ENCODE peak calls at places on chromosomes 11 and 22, in nine cellular contexts. One of them, this sample, is unnamed.

GRCh38 chr11:130945945-130946344 is 29.7 kb upstream of the SNX19 start:
- DNase-seq in suprapubic skin: no peak
- DNase-seq in NB4: no peak
- DNase-seq in adrenal gland: peak; percentile 19
- DNase-seq in astrocyte of the cerebellum: peak; percentile 32
- DNase-seq in stomach: no peak
- DNase-seq in hepatocyte: peak; percentile 10
- DNase-seq in HCT116: no peak
- DNase-seq in A549: no peak
- DNase-seq in this sample: no peak

GRCh38 chr11:119692547-119692834 is 36.5 kb downstream of the NECTIN1 start:
- DNase-seq in HCT116: no peak
- DNase-seq in adrenal gland: no peak
- DNase-seq in suprapubic skin: no peak
- DNase-seq in astrocyte of the cerebellum: no peak
- DNase-seq in A549: no peak
- DNase-seq in stomach: no peak
- DNase-seq in NB4: no peak
- DNase-seq in hepatocyte: no peak
- DNase-seq in this sample: no peak

GRCh38 chr11:71240865-71241691 is 11.3 kb downstream of the SHANK2 start:
- DNase-seq in NB4: peak; percentile 96
- DNase-seq in adrenal gland: no peak
- DNase-seq in HCT116: no peak
- DNase-seq in stomach: peak; percentile 57
- DNase-seq in hepatocyte: peak; percentile 85
- DNase-seq in suprapubic skin: peak; percentile 78
- DNase-seq in astrocyte of the cerebellum: peak; percentile 61
- DNase-seq in A549: peak; percentile 85
- DNase-seq in this sample: no peak

GRCh38 chr11:68142028-68142412 is 20.8 kb upstream of the CHKA start:
- DNase-seq in adrenal gland: peak; percentile 24
- DNase-seq in stomach: peak; percentile 85
- DNase-seq in A549: no peak
- DNase-seq in hepatocyte: no peak
- DNase-seq in NB4: peak; percentile 94
- DNase-seq in suprapubic skin: no peak
- DNase-seq in astrocyte of the cerebellum: no peak
- DNase-seq in HCT116: no peak
- DNase-seq in this sample: peak; percentile 39

GRCh38 chr11:10678106-10678505 is 15.4 kb downstream of the IRAG1 start:
- DNase-seq in A549: no peak
- DNase-seq in stomach: no peak
- DNase-seq in NB4: no peak
- DNase-seq in astrocyte of the cerebellum: no peak
- DNase-seq in adrenal gland: no peak
- DNase-seq in hepatocyte: no peak
- DNase-seq in suprapubic skin: no peak
- DNase-seq in HCT116: no peak
- DNase-seq in this sample: no peak

GRCh38 chr22:25282671-25283561 is 63.5 kb downstream of the CRYBB2 start:
- DNase-seq in hepatocyte: peak; percentile 4
- DNase-seq in adrenal gland: no peak
- DNase-seq in stomach: no peak
- DNase-seq in HCT116: no peak
- DNase-seq in astrocyte of the cerebellum: no peak
- DNase-seq in NB4: no peak
- DNase-seq in suprapubic skin: no peak
- DNase-seq in A549: no peak
- DNase-seq in this sample: peak; percentile 15

GRCh38 chr11:77299528-77299993 is 1.9 kb downstream of the GDPD4 start:
- DNase-seq in suprapubic skin: no peak
- DNase-seq in astrocyte of the cerebellum: no peak
- DNase-seq in A549: peak; percentile 72
- DNase-seq in hepatocyte: peak; percentile 61
- DNase-seq in adrenal gland: no peak
- DNase-seq in NB4: no peak
- DNase-seq in HCT116: peak; percentile 46
- DNase-seq in stomach: peak; percentile 43
- DNase-seq in this sample: no peak

GRCh38 chr11:7524831-7525230 is 11.0 kb downstream of the PPFIBP2 start:
- DNase-seq in stomach: no peak
- DNase-seq in adrenal gland: no peak
- DNase-seq in hepatocyte: no peak
- DNase-seq in NB4: peak; percentile 67
- DNase-seq in suprapubic skin: no peak
- DNase-seq in astrocyte of the cerebellum: no peak
- DNase-seq in A549: no peak
- DNase-seq in HCT116: no peak
- DNase-seq in this sample: no peak

GRCh38 chr22:29344137-29344536 is 28.6 kb upstream of the RASL10A start:
- DNase-seq in HCT116: peak; percentile 86
- DNase-seq in astrocyte of the cerebellum: peak; percentile 93
- DNase-seq in stomach: peak; percentile 88
- DNase-seq in A549: peak; percentile 28
- DNase-seq in NB4: no peak
- DNase-seq in suprapubic skin: no peak
- DNase-seq in hepatocyte: peak; percentile 61
- DNase-seq in adrenal gland: peak; percentile 90
- DNase-seq in this sample: no peak

GRCh38 chr11:59180907-59181306 is 9.0 kb downstream of the DTX4 start:
- DNase-seq in stomach: no peak
- DNase-seq in suprapubic skin: no peak
- DNase-seq in astrocyte of the cerebellum: no peak
- DNase-seq in HCT116: no peak
- DNase-seq in NB4: no peak
- DNase-seq in hepatocyte: no peak
- DNase-seq in adrenal gland: no peak
- DNase-seq in A549: no peak
- DNase-seq in this sample: no peak

GRCh38 chr11:59184876-59185275 is 12.9 kb downstream of the DTX4 start:
- DNase-seq in HCT116: no peak
- DNase-seq in hepatocyte: no peak
- DNase-seq in A549: no peak
- DNase-seq in NB4: no peak
- DNase-seq in suprapubic skin: no peak
- DNase-seq in adrenal gland: no peak
- DNase-seq in astrocyte of the cerebellum: no peak
- DNase-seq in stomach: no peak
- DNase-seq in this sample: no peak

GRCh38 chr11:59183768-59184167 is 11.8 kb downstream of the DTX4 start:
- DNase-seq in astrocyte of the cerebellum: peak; percentile 11
- DNase-seq in suprapubic skin: no peak
- DNase-seq in NB4: no peak
- DNase-seq in A549: no peak
- DNase-seq in adrenal gland: no peak
- DNase-seq in HCT116: no peak
- DNase-seq in stomach: no peak
- DNase-seq in hepatocyte: no peak
- DNase-seq in this sample: no peak

GRCh38 chr11:59181746-59182456 is 10.0 kb downstream of the DTX4 start:
- DNase-seq in stomach: no peak
- DNase-seq in NB4: no peak
- DNase-seq in adrenal gland: no peak
- DNase-seq in A549: no peak
- DNase-seq in astrocyte of the cerebellum: no peak
- DNase-seq in HCT116: no peak
- DNase-seq in hepatocyte: no peak
- DNase-seq in suprapubic skin: no peak
- DNase-seq in this sample: no peak

DNA sequence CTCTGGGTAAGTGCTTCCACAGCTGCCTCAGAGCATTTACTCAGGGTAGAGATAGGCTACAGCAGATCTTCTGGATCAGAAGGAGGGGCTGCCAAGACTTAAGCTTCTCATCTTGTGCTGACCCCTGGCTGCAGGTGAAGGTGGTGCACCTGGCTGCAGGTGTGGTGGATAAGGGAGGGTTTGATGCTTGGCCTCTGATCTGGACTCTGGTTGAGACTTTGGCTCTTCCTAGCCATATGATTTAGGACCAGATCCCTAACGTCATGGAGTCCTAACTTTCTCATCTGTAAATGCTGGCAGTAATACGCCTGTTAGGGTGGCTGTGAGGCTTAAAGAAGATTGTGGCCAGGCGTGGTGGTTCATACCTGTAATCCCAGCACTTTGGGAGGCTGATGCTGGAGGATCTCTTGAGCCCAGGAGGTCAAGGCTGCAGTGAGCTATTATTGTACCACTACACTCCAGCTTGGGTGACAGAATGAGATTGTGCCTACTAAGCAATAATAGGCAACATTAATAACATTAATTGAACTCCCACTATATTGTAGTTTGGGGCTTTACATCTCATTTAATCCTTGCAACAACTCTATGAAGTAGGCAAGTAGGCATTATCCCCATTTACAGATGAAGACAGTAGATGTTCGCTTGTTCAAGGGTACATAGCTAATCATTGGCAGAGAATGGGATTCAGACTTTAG is 10.7 kb downstream of the DTX4 start:
- DNase-seq in astrocyte of the cerebellum: no peak
- DNase-seq in suprapubic skin: no peak
- DNase-seq in HCT116: no peak
- DNase-seq in A549: peak; percentile 23
- DNase-seq in NB4: no peak
- DNase-seq in hepatocyte: peak; percentile 56
- DNase-seq in adrenal gland: no peak
- DNase-seq in stomach: peak; percentile 44
- DNase-seq in this sample: peak; percentile 48
- TF ChIP-seq CTCF in astrocyte of the cerebellum: peak; percentile 3
- TF ChIP-seq CTCF in suprapubic skin: no peak
- TF ChIP-seq CTCF in HCT116: peak; percentile 67
- TF ChIP-seq CTCF in A549: no peak
- TF ChIP-seq CTCF in NB4: peak; percentile 20
- TF ChIP-seq CTCF in hepatocyte: peak; percentile 31
- TF ChIP-seq CTCF in adrenal gland: no peak
- TF ChIP-seq CTCF in stomach: peak; percentile 44
- TF ChIP-seq CTCF in this sample: peak; percentile 44

DNA sequence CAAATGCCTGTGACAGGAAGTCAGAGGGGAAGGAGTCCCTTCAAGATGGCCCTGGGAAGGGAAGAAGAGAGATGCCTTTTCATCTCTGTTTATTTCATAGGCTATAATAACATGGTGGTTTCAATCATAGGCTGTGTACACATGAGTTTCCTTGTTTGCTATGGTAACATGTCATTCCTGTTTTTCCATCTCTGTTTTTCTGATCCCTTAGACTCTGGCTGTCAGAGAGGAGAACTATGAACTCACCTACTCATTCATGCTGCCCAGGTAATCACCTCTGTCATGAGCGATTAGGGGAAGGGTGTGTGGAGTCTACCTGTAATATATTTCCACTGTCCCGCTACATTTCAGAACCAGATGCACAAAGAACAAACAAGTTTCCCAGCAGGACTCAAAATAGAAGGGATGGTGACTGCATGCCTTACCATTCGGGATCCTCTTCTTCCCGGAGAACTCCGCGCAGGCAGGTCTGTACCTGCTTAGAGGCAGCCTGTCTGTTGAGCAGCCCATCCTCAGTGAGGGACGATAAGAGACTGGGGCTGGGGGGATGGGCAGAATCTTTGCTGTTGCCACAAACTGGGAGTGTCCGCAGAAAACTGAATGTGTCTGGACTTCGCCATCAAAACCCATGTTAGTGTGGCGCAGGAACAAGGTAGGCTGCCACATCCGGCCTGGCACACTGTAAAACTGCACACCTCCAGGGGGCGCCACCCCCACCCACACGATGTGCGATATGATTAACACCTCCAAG is 7.1 kb upstream of the PEX26 start:
- DNase-seq in HCT116: no peak
- DNase-seq in A549: no peak
- DNase-seq in stomach: no peak
- DNase-seq in adrenal gland: no peak
- DNase-seq in NB4: no peak
- DNase-seq in suprapubic skin: no peak
- DNase-seq in hepatocyte: no peak
- DNase-seq in astrocyte of the cerebellum: no peak
- DNase-seq in this sample: no peak
- TF ChIP-seq CTCF in HCT116: peak; percentile 74
- TF ChIP-seq CTCF in A549: no peak
- TF ChIP-seq CTCF in stomach: no peak
- TF ChIP-seq CTCF in adrenal gland: no peak
- TF ChIP-seq CTCF in NB4: peak; percentile 20
- TF ChIP-seq CTCF in suprapubic skin: no peak
- TF ChIP-seq CTCF in hepatocyte: peak; percentile 27
- TF ChIP-seq CTCF in astrocyte of the cerebellum: peak; percentile 25
- TF ChIP-seq CTCF in this sample: peak; percentile 23

GRCh38 chr11:72598901-72599300 is 75.3 kb downstream of the PDE2A start:
- DNase-seq in astrocyte of the cerebellum: no peak
- DNase-seq in A549: peak; percentile 65
- DNase-seq in suprapubic skin: no peak
- DNase-seq in stomach: peak; percentile 52
- DNase-seq in NB4: no peak
- DNase-seq in adrenal gland: peak; percentile 62
- DNase-seq in HCT116: no peak
- DNase-seq in hepatocyte: peak; percentile 54
- DNase-seq in this sample: no peak
- TF ChIP-seq CTCF in astrocyte of the cerebellum: peak; percentile 43
- TF ChIP-seq CTCF in A549: peak; percentile 58
- TF ChIP-seq CTCF in suprapubic skin: no peak
- TF ChIP-seq CTCF in stomach: peak; percentile 15
- TF ChIP-seq CTCF in NB4: peak; percentile 55
- TF ChIP-seq CTCF in adrenal gland: peak; percentile 76
- TF ChIP-seq CTCF in HCT116: peak; percentile 61
- TF ChIP-seq CTCF in hepatocyte: peak; percentile 50
- TF ChIP-seq CTCF in this sample: peak; percentile 2

DNA sequence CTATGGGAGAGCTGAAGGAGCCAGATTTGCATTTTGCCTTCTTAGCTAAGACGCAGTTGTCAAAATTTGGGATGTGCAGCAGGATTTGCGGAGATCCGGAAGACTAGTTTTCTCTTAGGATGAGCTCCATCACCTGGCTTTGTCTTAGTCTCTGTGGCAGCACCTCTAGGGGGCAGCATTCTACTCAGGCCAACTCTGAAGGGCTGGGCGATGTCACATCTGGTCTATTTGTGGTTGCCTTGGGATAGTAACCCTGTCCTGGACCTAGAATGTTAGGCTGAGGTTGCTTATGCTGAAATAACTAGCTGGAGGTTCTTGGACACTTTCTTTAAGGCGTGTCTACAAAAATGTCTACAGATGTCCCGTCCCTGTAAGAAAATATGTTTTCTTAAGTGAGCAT is 116.2 kb downstream of the FAT3 start:
- DNase-seq in adrenal gland: no peak
- DNase-seq in astrocyte of the cerebellum: no peak
- DNase-seq in stomach: no peak
- DNase-seq in hepatocyte: peak; percentile 26
- DNase-seq in suprapubic skin: no peak
- DNase-seq in A549: peak; percentile 45
- DNase-seq in NB4: peak; percentile 46
- DNase-seq in HCT116: no peak
- DNase-seq in this sample: peak; percentile 11
- TF ChIP-seq CTCF in adrenal gland: no peak
- TF ChIP-seq CTCF in astrocyte of the cerebellum: peak; percentile 17
- TF ChIP-seq CTCF in stomach: no peak
- TF ChIP-seq CTCF in hepatocyte: peak; percentile 31
- TF ChIP-seq CTCF in suprapubic skin: no peak
- TF ChIP-seq CTCF in A549: peak; percentile 24
- TF ChIP-seq CTCF in NB4: peak; percentile 76
- TF ChIP-seq CTCF in HCT116: peak; percentile 28
- TF ChIP-seq CTCF in this sample: peak; percentile 16